ENCODE peak calls at places on chromosomes 1 and 21, in six cellular contexts. One of them, this sample, is unnamed.

GRCh38 chr1:155569988-155570592 is 7.5 kb upstream of the ASH1L start:
- DNase-seq in lower leg skin: no peak
- DNase-seq in astrocyte: peak
- DNase-seq in thoracic aorta: no peak
- DNase-seq in neural crest cell: no peak
- DNase-seq in colonic mucosa: no peak
- DNase-seq in this sample: peak

GRCh38 chr1:14128096-14128495 is 428.1 kb downstream of the PRDM2 start:
- DNase-seq in astrocyte: no peak
- DNase-seq in colonic mucosa: no peak
- DNase-seq in lower leg skin: no peak
- DNase-seq in neural crest cell: no peak
- DNase-seq in thoracic aorta: no peak
- DNase-seq in this sample: no peak

GRCh38 chr1:46667782-46668760 is at the start of gene ATPAF1:
- DNase-seq in colonic mucosa: peak
- DNase-seq in thoracic aorta: peak
- DNase-seq in neural crest cell: peak
- DNase-seq in astrocyte: peak
- DNase-seq in lower leg skin: peak
- DNase-seq in this sample: peak

GRCh38 chr1:229507502-229507901 is 639 bp downstream of the NUP133 start:
- DNase-seq in neural crest cell: no peak
- DNase-seq in astrocyte: no peak
- DNase-seq in lower leg skin: no peak
- DNase-seq in thoracic aorta: no peak
- DNase-seq in colonic mucosa: no peak
- DNase-seq in this sample: no peak

GRCh38 chr21:9741343-9741742 is 780.0 kb upstream of the TPTE start:
- DNase-seq in lower leg skin: no peak
- DNase-seq in neural crest cell: no peak
- DNase-seq in colonic mucosa: no peak
- DNase-seq in astrocyte: no peak
- DNase-seq in thoracic aorta: no peak
- DNase-seq in this sample: no peak

GRCh38 chr21:34510148-34511142 is 1.6 kb downstream of the KCNE1 start:
- DNase-seq in astrocyte: no peak
- DNase-seq in colonic mucosa: peak
- DNase-seq in lower leg skin: peak
- DNase-seq in neural crest cell: peak
- DNase-seq in thoracic aorta: peak
- DNase-seq in this sample: peak

GRCh38 chr21:35136586-35137254 is 87.6 kb upstream of the RUNX1 start:
- DNase-seq in colonic mucosa: peak
- DNase-seq in lower leg skin: no peak
- DNase-seq in thoracic aorta: no peak
- DNase-seq in astrocyte: peak
- DNase-seq in neural crest cell: no peak
- DNase-seq in this sample: peak

GRCh38 chr1:149931212-149931805 is 3.7 kb upstream of the SF3B4 start:
- DNase-seq in neural crest cell: no peak
- DNase-seq in astrocyte: no peak
- DNase-seq in lower leg skin: peak
- DNase-seq in thoracic aorta: no peak
- DNase-seq in colonic mucosa: no peak
- DNase-seq in this sample: peak

GRCh38 chr1:231337043-231337471 is 595 bp downstream of the EXOC8 start:
- DNase-seq in astrocyte: no peak
- DNase-seq in lower leg skin: no peak
- DNase-seq in thoracic aorta: no peak
- DNase-seq in colonic mucosa: peak
- DNase-seq in neural crest cell: no peak
- DNase-seq in this sample: no peak

GRCh38 chr1:118927421-118927820 is 60.7 kb downstream of the TBX15 start:
- DNase-seq in colonic mucosa: no peak
- DNase-seq in thoracic aorta: no peak
- DNase-seq in astrocyte: no peak
- DNase-seq in lower leg skin: no peak
- DNase-seq in neural crest cell: no peak
- DNase-seq in this sample: no peak

GRCh38 chr1:180229483-180230415 is at the start of gene LHX4:
- DNase-seq in astrocyte: no peak
- DNase-seq in thoracic aorta: no peak
- DNase-seq in colonic mucosa: peak
- DNase-seq in neural crest cell: peak
- DNase-seq in lower leg skin: no peak
- DNase-seq in this sample: peak

GRCh38 chr1:194295690-194296089 is 1109.3 kb upstream of the B3GALT2 start:
- DNase-seq in colonic mucosa: peak
- DNase-seq in neural crest cell: no peak
- DNase-seq in lower leg skin: no peak
- DNase-seq in thoracic aorta: no peak
- DNase-seq in astrocyte: peak
- DNase-seq in this sample: peak

GRCh38 chr1:205592443-205593003 is 39.3 kb downstream of the ELK4 start:
- DNase-seq in neural crest cell: no peak
- DNase-seq in astrocyte: no peak
- DNase-seq in lower leg skin: peak
- DNase-seq in colonic mucosa: no peak
- DNase-seq in thoracic aorta: no peak
- DNase-seq in this sample: no peak

GRCh38 chr21:31418355-31419001 is 74.4 kb upstream of the TIAM1 start:
- DNase-seq in lower leg skin: peak
- DNase-seq in neural crest cell: no peak
- DNase-seq in astrocyte: no peak
- DNase-seq in colonic mucosa: no peak
- DNase-seq in thoracic aorta: no peak
- DNase-seq in this sample: no peak

GRCh38 chr1:219659005-219659632 is 46.2 kb upstream of the ZC3H11B start:
- DNase-seq in lower leg skin: no peak
- DNase-seq in neural crest cell: no peak
- DNase-seq in colonic mucosa: no peak
- DNase-seq in thoracic aorta: no peak
- DNase-seq in astrocyte: peak
- DNase-seq in this sample: peak

GRCh38 chr1:64878931-64879710 is 87.2 kb downstream of the JAK1 start:
- DNase-seq in lower leg skin: no peak
- DNase-seq in thoracic aorta: no peak
- DNase-seq in neural crest cell: no peak
- DNase-seq in astrocyte: peak
- DNase-seq in colonic mucosa: no peak
- DNase-seq in this sample: no peak

GRCh38 chr21:32392880-32393676 is at the start of gene URB1:
- DNase-seq in astrocyte: peak
- DNase-seq in lower leg skin: peak
- DNase-seq in colonic mucosa: peak
- DNase-seq in neural crest cell: peak
- DNase-seq in thoracic aorta: peak
- DNase-seq in this sample: peak

GRCh38 chr1:84146375-84147032 is 2.4 kb downstream of the PRKACB start:
- DNase-seq in lower leg skin: no peak
- DNase-seq in neural crest cell: no peak
- DNase-seq in colonic mucosa: no peak
- DNase-seq in astrocyte: peak
- DNase-seq in thoracic aorta: no peak
- DNase-seq in this sample: peak

GRCh38 chr21:44509539-44509938 is 30.5 kb downstream of the KRTAP10-1 start:
- DNase-seq in astrocyte: no peak
- DNase-seq in lower leg skin: no peak
- DNase-seq in neural crest cell: no peak
- DNase-seq in colonic mucosa: peak
- DNase-seq in thoracic aorta: no peak
- DNase-seq in this sample: no peak

GRCh38 chr1:99049745-99050144 is 45.1 kb upstream of the PLPPR5 start:
- DNase-seq in lower leg skin: no peak
- DNase-seq in astrocyte: no peak
- DNase-seq in thoracic aorta: no peak
- DNase-seq in neural crest cell: no peak
- DNase-seq in colonic mucosa: no peak
- DNase-seq in this sample: no peak

GRCh38 chr1:87678221-87678715 is 349.6 kb downstream of the LMO4 start:
- DNase-seq in thoracic aorta: no peak
- DNase-seq in colonic mucosa: no peak
- DNase-seq in lower leg skin: no peak
- DNase-seq in astrocyte: no peak
- DNase-seq in neural crest cell: no peak
- DNase-seq in this sample: no peak

GRCh38 chr1:164092603-164093353 is 466.2 kb upstream of the PBX1 start:
- DNase-seq in thoracic aorta: no peak
- DNase-seq in colonic mucosa: peak
- DNase-seq in neural crest cell: no peak
- DNase-seq in astrocyte: no peak
- DNase-seq in lower leg skin: no peak
- DNase-seq in this sample: peak

GRCh38 chr1:41313661-41314131 is 47.5 kb upstream of the FOXO6 start:
- DNase-seq in thoracic aorta: no peak
- DNase-seq in neural crest cell: no peak
- DNase-seq in lower leg skin: no peak
- DNase-seq in colonic mucosa: no peak
- DNase-seq in astrocyte: no peak
- DNase-seq in this sample: peak

GRCh38 chr1:209431813-209432442 is 151.6 kb upstream of the CAMK1G start:
- DNase-seq in colonic mucosa: no peak
- DNase-seq in lower leg skin: no peak
- DNase-seq in thoracic aorta: no peak
- DNase-seq in neural crest cell: no peak
- DNase-seq in astrocyte: no peak
- DNase-seq in this sample: no peak

GRCh38 chr1:226104671-226105121 is 42.2 kb downstream of the H3-3A start:
- DNase-seq in lower leg skin: no peak
- DNase-seq in thoracic aorta: no peak
- DNase-seq in astrocyte: no peak
- DNase-seq in colonic mucosa: no peak
- DNase-seq in neural crest cell: no peak
- DNase-seq in this sample: no peak

GRCh38 chr1:35334485-35334884 is 66.0 kb downstream of the ZMYM4 start:
- DNase-seq in astrocyte: no peak
- DNase-seq in neural crest cell: no peak
- DNase-seq in lower leg skin: no peak
- DNase-seq in colonic mucosa: no peak
- DNase-seq in thoracic aorta: no peak
- DNase-seq in this sample: no peak

DNA sequence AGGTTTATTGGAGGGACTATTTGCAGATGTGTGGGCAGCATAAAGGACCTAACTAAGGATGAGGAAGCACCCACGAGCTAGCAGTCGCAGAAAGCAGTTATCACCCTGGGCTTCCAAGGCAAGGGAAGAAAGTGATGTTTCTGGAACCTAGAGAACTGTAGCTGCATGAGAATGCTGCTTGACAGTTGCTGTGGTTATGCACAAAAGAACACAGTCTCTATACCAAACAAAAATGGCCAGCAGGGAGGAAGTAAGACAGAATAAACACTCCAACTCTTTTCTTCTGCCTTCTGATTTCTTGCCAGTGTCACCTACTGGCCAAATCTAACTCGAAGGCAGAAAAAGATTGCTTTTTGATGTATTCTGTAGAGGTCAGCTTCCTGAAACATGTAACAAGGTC is 190.2 kb downstream of the RASAL2 start:
- DNase-seq in lower leg skin: no peak
- DNase-seq in colonic mucosa: no peak
- DNase-seq in neural crest cell: no peak
- DNase-seq in astrocyte: no peak
- DNase-seq in thoracic aorta: no peak
- DNase-seq in this sample: no peak
- TF ChIP-seq CTCF in lower leg skin: no peak
- TF ChIP-seq CTCF in colonic mucosa: no peak
- TF ChIP-seq CTCF in neural crest cell: no peak
- TF ChIP-seq CTCF in astrocyte: no peak
- TF ChIP-seq CTCF in thoracic aorta: no peak
- TF ChIP-seq CTCF in this sample: no peak

DNA sequence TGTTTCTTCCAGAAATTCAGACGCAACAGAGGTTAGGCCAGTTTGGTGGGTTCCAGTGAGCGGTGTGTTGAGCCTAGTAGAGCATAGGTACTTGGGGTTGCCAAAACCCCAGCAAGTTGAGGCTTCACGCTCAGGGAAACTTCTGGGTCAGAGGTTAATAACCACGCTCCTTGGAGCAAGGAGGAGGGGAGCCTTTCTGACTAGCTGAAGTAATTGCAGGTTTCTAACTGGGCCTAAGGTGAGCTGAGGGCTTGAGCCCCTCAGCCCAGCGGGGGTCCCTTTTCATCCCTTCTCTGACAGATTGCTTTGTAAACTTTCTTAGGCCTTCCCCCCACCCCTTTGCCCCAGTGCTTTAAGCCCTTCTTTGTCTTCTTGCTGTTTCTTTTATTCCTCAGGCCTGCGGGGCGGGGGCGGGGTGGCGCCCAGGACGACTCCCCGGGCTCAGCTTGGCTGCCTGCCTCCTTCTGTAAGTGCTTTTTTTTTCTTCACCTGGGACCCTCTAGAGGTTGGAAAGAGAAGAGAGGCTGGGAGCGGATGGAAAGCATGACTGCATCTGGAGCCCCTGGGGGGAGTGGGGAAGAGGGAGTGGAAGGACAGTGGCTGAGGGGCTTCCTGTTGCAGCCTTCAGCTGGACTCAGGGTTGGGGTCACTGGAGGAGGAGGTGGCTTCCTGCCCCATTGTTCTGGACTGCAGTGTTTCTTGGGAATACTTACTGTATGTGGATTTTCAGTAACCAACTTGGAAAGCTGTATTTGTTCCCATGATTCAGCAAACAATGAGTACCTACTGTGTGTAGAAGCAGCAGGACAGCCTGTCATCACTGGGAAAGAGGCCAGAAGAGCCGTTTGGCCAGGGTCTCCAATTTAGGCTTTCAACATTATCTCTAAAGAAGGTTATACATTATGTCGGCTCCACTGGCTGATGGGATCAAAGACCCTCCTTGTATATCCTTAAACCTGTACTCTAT is 1.4 kb upstream of the ZNF436 start:
- DNase-seq in neural crest cell: peak
- DNase-seq in colonic mucosa: no peak
- DNase-seq in thoracic aorta: no peak
- DNase-seq in astrocyte: no peak
- DNase-seq in lower leg skin: no peak
- DNase-seq in this sample: peak
- TF ChIP-seq CTCF in neural crest cell: no peak
- TF ChIP-seq CTCF in colonic mucosa: no peak
- TF ChIP-seq CTCF in thoracic aorta: no peak
- TF ChIP-seq CTCF in astrocyte: no peak
- TF ChIP-seq CTCF in lower leg skin: no peak
- TF ChIP-seq CTCF in this sample: peak

DNA sequence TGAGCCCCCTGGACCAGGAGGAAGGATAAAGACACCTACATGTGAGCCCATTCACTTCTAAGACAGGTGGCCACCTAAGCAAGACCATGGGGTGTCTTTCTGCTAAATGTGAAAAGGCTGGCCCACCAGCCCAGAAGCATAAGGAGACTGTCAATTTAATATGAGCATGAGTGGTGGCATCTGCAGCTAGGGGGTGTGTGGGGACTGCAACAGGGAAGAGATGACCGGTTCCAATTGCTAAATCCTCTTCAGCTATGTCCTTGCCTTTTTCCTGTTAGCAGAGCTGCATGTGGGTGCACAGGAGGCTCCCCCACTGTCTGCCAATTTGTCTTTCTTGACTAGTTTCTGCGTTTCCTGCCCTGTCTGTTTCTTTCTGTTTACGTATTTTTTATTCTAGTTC is 22.3 kb upstream of the BMP8A start:
- DNase-seq in lower leg skin: no peak
- DNase-seq in astrocyte: no peak
- DNase-seq in thoracic aorta: no peak
- DNase-seq in colonic mucosa: no peak
- DNase-seq in neural crest cell: no peak
- DNase-seq in this sample: no peak
- TF ChIP-seq CTCF in lower leg skin: no peak
- TF ChIP-seq CTCF in astrocyte: no peak
- TF ChIP-seq CTCF in thoracic aorta: no peak
- TF ChIP-seq CTCF in colonic mucosa: no peak
- TF ChIP-seq CTCF in neural crest cell: no peak
- TF ChIP-seq CTCF in this sample: no peak

GRCh38 chr1:113963281-113963906 is 15.9 kb upstream of the OLFML3 start:
- DNase-seq in lower leg skin: no peak
- DNase-seq in thoracic aorta: no peak
- DNase-seq in colonic mucosa: no peak
- DNase-seq in neural crest cell: no peak
- DNase-seq in astrocyte: no peak
- DNase-seq in this sample: peak
- TF ChIP-seq CTCF in lower leg skin: no peak
- TF ChIP-seq CTCF in thoracic aorta: no peak
- TF ChIP-seq CTCF in colonic mucosa: no peak
- TF ChIP-seq CTCF in neural crest cell: peak
- TF ChIP-seq CTCF in astrocyte: no peak
- TF ChIP-seq CTCF in this sample: peak

This sample was measured in fibroblast of pulmonary artery.